ENCODE peak calls at places on chromosome 16, in seven cellular contexts. One of them, this sample, is unnamed.

GRCh38 chr16:4846503-4846900 is 586 bp downstream of the GLYR1 start:
- DNase-seq in tibial artery: peak; percentile 51
- DNase-seq in cardiac muscle cell: peak; percentile 68
- DNase-seq in fibroblast of lung: peak; percentile 66
- DNase-seq in heart left ventricle: peak; percentile 59
- DNase-seq in AG04450: no peak
- DNase-seq in tibial nerve: peak; percentile 18
- DNase-seq in this sample: peak; percentile 25

GRCh38 chr16:67349172-67349571 is 22.6 kb downstream of the LRRC36 start:
- DNase-seq in tibial artery: no peak
- DNase-seq in cardiac muscle cell: no peak
- DNase-seq in fibroblast of lung: peak; percentile 28
- DNase-seq in heart left ventricle: no peak
- DNase-seq in AG04450: no peak
- DNase-seq in tibial nerve: no peak
- DNase-seq in this sample: peak; percentile 29

GRCh38 chr16:15658149-15658548 is 8.1 kb downstream of the NDE1 start:
- DNase-seq in tibial artery: no peak
- DNase-seq in cardiac muscle cell: no peak
- DNase-seq in fibroblast of lung: no peak
- DNase-seq in heart left ventricle: no peak
- DNase-seq in AG04450: no peak
- DNase-seq in tibial nerve: no peak
- DNase-seq in this sample: no peak

GRCh38 chr16:4233431-4233830 is 8.4 kb downstream of the SRL start:
- DNase-seq in tibial artery: no peak
- DNase-seq in cardiac muscle cell: no peak
- DNase-seq in fibroblast of lung: no peak
- DNase-seq in heart left ventricle: no peak
- DNase-seq in AG04450: no peak
- DNase-seq in tibial nerve: no peak
- DNase-seq in this sample: no peak

GRCh38 chr16:73202176-73202729 is 154.3 kb upstream of the ZFHX3 start:
- DNase-seq in tibial artery: no peak
- DNase-seq in cardiac muscle cell: no peak
- DNase-seq in fibroblast of lung: peak; percentile 98
- DNase-seq in heart left ventricle: no peak
- DNase-seq in AG04450: peak; percentile 93
- DNase-seq in tibial nerve: no peak
- DNase-seq in this sample: no peak

GRCh38 chr16:68469728-68470460 is 21.6 kb upstream of the SMPD3 start:
- DNase-seq in tibial artery: no peak
- DNase-seq in cardiac muscle cell: no peak
- DNase-seq in fibroblast of lung: no peak
- DNase-seq in heart left ventricle: no peak
- DNase-seq in AG04450: no peak
- DNase-seq in tibial nerve: peak; percentile 9
- DNase-seq in this sample: no peak

GRCh38 chr16:21302454-21302853 is 24.4 kb upstream of the CRYM start:
- DNase-seq in tibial artery: no peak
- DNase-seq in cardiac muscle cell: no peak
- DNase-seq in fibroblast of lung: no peak
- DNase-seq in heart left ventricle: no peak
- DNase-seq in AG04450: no peak
- DNase-seq in tibial nerve: no peak
- DNase-seq in this sample: no peak

GRCh38 chr16:68800257-68800875 is 43.0 kb upstream of the TANGO6 start:
- DNase-seq in tibial artery: no peak
- DNase-seq in cardiac muscle cell: peak; percentile 84
- DNase-seq in fibroblast of lung: peak; percentile 91
- DNase-seq in heart left ventricle: peak; percentile 23
- DNase-seq in AG04450: peak; percentile 66
- DNase-seq in tibial nerve: peak; percentile 58
- DNase-seq in this sample: peak; percentile 80

GRCh38 chr16:70526403-70526802 is 2.8 kb downstream of the SF3B3 start:
- DNase-seq in tibial artery: no peak
- DNase-seq in cardiac muscle cell: no peak
- DNase-seq in fibroblast of lung: no peak
- DNase-seq in heart left ventricle: no peak
- DNase-seq in AG04450: no peak
- DNase-seq in tibial nerve: no peak
- DNase-seq in this sample: no peak

GRCh38 chr16:24737391-24737871 is 8.0 kb downstream of the TNRC6A start:
- DNase-seq in tibial artery: no peak
- DNase-seq in cardiac muscle cell: no peak
- DNase-seq in fibroblast of lung: peak; percentile 70
- DNase-seq in heart left ventricle: no peak
- DNase-seq in AG04450: no peak
- DNase-seq in tibial nerve: no peak
- DNase-seq in this sample: no peak

GRCh38 chr16:75341934-75342811 is 90.7 kb upstream of the BCAR1 start:
- DNase-seq in tibial artery: no peak
- DNase-seq in cardiac muscle cell: no peak
- DNase-seq in fibroblast of lung: peak; percentile 84
- DNase-seq in heart left ventricle: no peak
- DNase-seq in AG04450: no peak
- DNase-seq in tibial nerve: no peak
- DNase-seq in this sample: no peak

GRCh38 chr16:77353587-77354263 is 81.1 kb downstream of the ADAMTS18 start:
- DNase-seq in tibial artery: no peak
- DNase-seq in cardiac muscle cell: no peak
- DNase-seq in fibroblast of lung: no peak
- DNase-seq in heart left ventricle: no peak
- DNase-seq in AG04450: no peak
- DNase-seq in tibial nerve: no peak
- DNase-seq in this sample: no peak

GRCh38 chr16:20901441-20902112 is 1.0 kb downstream of the LYRM1 start:
- DNase-seq in tibial artery: peak; percentile 67
- DNase-seq in cardiac muscle cell: peak; percentile 42
- DNase-seq in fibroblast of lung: peak; percentile 60
- DNase-seq in heart left ventricle: peak; percentile 52
- DNase-seq in AG04450: no peak
- DNase-seq in tibial nerve: peak; percentile 44
- DNase-seq in this sample: peak; percentile 26

GRCh38 chr16:2776500-2777139 is 460 bp downstream of the ELOB start:
- DNase-seq in tibial artery: no peak
- DNase-seq in cardiac muscle cell: no peak
- DNase-seq in fibroblast of lung: no peak
- DNase-seq in heart left ventricle: peak; percentile 47
- DNase-seq in AG04450: no peak
- DNase-seq in tibial nerve: no peak
- DNase-seq in this sample: no peak

GRCh38 chr16:76670125-76670857 is 393.1 kb downstream of the CNTNAP4 start:
- DNase-seq in tibial artery: no peak
- DNase-seq in cardiac muscle cell: no peak
- DNase-seq in fibroblast of lung: no peak
- DNase-seq in heart left ventricle: no peak
- DNase-seq in AG04450: no peak
- DNase-seq in tibial nerve: no peak
- DNase-seq in this sample: no peak

GRCh38 chr16:58118801-58119508 is 10.2 kb downstream of the CFAP20 start:
- DNase-seq in tibial artery: no peak
- DNase-seq in cardiac muscle cell: peak; percentile 33
- DNase-seq in fibroblast of lung: no peak
- DNase-seq in heart left ventricle: no peak
- DNase-seq in AG04450: no peak
- DNase-seq in tibial nerve: no peak
- DNase-seq in this sample: no peak

GRCh38 chr16:51864575-51864974 is 682.4 kb downstream of the TOX3 start:
- DNase-seq in tibial artery: no peak
- DNase-seq in cardiac muscle cell: no peak
- DNase-seq in fibroblast of lung: no peak
- DNase-seq in heart left ventricle: no peak
- DNase-seq in AG04450: no peak
- DNase-seq in tibial nerve: no peak
- DNase-seq in this sample: no peak

GRCh38 chr16:11039726-11040125 is 95.4 kb downstream of the CLEC16A start:
- DNase-seq in tibial artery: no peak
- DNase-seq in cardiac muscle cell: no peak
- DNase-seq in fibroblast of lung: no peak
- DNase-seq in heart left ventricle: no peak
- DNase-seq in AG04450: no peak
- DNase-seq in tibial nerve: no peak
- DNase-seq in this sample: no peak

GRCh38 chr16:88649924-88650748 is 717 bp downstream of the CYBA start:
- DNase-seq in tibial artery: no peak
- DNase-seq in cardiac muscle cell: peak; percentile 40
- DNase-seq in fibroblast of lung: no peak
- DNase-seq in heart left ventricle: peak; percentile 58
- DNase-seq in AG04450: no peak
- DNase-seq in tibial nerve: no peak
- DNase-seq in this sample: no peak

GRCh38 chr16:50699345-50700159 is 6.1 kb downstream of the NOD2 start:
- DNase-seq in tibial artery: no peak
- DNase-seq in cardiac muscle cell: no peak
- DNase-seq in fibroblast of lung: no peak
- DNase-seq in heart left ventricle: no peak
- DNase-seq in AG04450: no peak
- DNase-seq in tibial nerve: no peak
- DNase-seq in this sample: no peak

GRCh38 chr16:20415541-20415940 is 6.2 kb downstream of the ACSM5 start:
- DNase-seq in tibial artery: no peak
- DNase-seq in cardiac muscle cell: no peak
- DNase-seq in fibroblast of lung: no peak
- DNase-seq in heart left ventricle: no peak
- DNase-seq in AG04450: no peak
- DNase-seq in tibial nerve: no peak
- DNase-seq in this sample: no peak

GRCh38 chr16:508884-509736 is 18.4 kb upstream of the CAPN15 start:
- DNase-seq in tibial artery: no peak
- DNase-seq in cardiac muscle cell: no peak
- DNase-seq in fibroblast of lung: no peak
- DNase-seq in heart left ventricle: no peak
- DNase-seq in AG04450: no peak
- DNase-seq in tibial nerve: no peak
- DNase-seq in this sample: no peak

GRCh38 chr16:82633964-82634600 is 7.3 kb downstream of the CDH13 start:
- DNase-seq in tibial artery: no peak
- DNase-seq in cardiac muscle cell: no peak
- DNase-seq in fibroblast of lung: peak; percentile 76
- DNase-seq in heart left ventricle: peak; percentile 33
- DNase-seq in AG04450: no peak
- DNase-seq in tibial nerve: no peak
- DNase-seq in this sample: no peak

GRCh38 chr16:49378238-49378637 is 4.6 kb downstream of the C16orf78 start:
- DNase-seq in tibial artery: no peak
- DNase-seq in cardiac muscle cell: no peak
- DNase-seq in fibroblast of lung: no peak
- DNase-seq in heart left ventricle: no peak
- DNase-seq in AG04450: no peak
- DNase-seq in tibial nerve: no peak
- DNase-seq in this sample: no peak

GRCh38 chr16:49377196-49377755 is 3.7 kb downstream of the C16orf78 start:
- DNase-seq in tibial artery: no peak
- DNase-seq in cardiac muscle cell: no peak
- DNase-seq in fibroblast of lung: no peak
- DNase-seq in heart left ventricle: no peak
- DNase-seq in AG04450: no peak
- DNase-seq in tibial nerve: no peak
- DNase-seq in this sample: no peak

GRCh38 chr16:49378816-49379215 is 5.2 kb downstream of the C16orf78 start:
- DNase-seq in tibial artery: no peak
- DNase-seq in cardiac muscle cell: no peak
- DNase-seq in fibroblast of lung: no peak
- DNase-seq in heart left ventricle: no peak
- DNase-seq in AG04450: no peak
- DNase-seq in tibial nerve: no peak
- DNase-seq in this sample: no peak

GRCh38 chr16:49382916-49383315 is 9.3 kb downstream of the C16orf78 start:
- DNase-seq in tibial artery: no peak
- DNase-seq in cardiac muscle cell: no peak
- DNase-seq in fibroblast of lung: no peak
- DNase-seq in heart left ventricle: no peak
- DNase-seq in AG04450: no peak
- DNase-seq in tibial nerve: no peak
- DNase-seq in this sample: peak; percentile 24
- TF ChIP-seq CTCF in tibial artery: no peak
- TF ChIP-seq CTCF in cardiac muscle cell: peak; percentile 13
- TF ChIP-seq CTCF in fibroblast of lung: no peak
- TF ChIP-seq CTCF in heart left ventricle: no peak
- TF ChIP-seq CTCF in AG04450: no peak
- TF ChIP-seq CTCF in tibial nerve: no peak
- TF ChIP-seq CTCF in this sample: peak; percentile 47

GRCh38 chr16:65523258-65523950 is 401.5 kb upstream of the CDH11 start:
- DNase-seq in tibial artery: no peak
- DNase-seq in cardiac muscle cell: no peak
- DNase-seq in fibroblast of lung: no peak
- DNase-seq in heart left ventricle: no peak
- DNase-seq in AG04450: no peak
- DNase-seq in tibial nerve: no peak
- DNase-seq in this sample: no peak
- H3K4me3 ChIP-seq in tibial artery: no peak overlapping the region
- H3K4me3 ChIP-seq in cardiac muscle cell: no peak overlapping the region
- H3K4me3 ChIP-seq in fibroblast of lung: no peak overlapping the region
- H3K4me3 ChIP-seq in heart left ventricle: no peak overlapping the region
- H3K4me3 ChIP-seq in AG04450: no peak overlapping the region
- H3K4me3 ChIP-seq in tibial nerve: no peak overlapping the region
- H3K4me3 ChIP-seq in this sample: no peak overlapping the region

GRCh38 chr16:56793504-56793903 is 63.6 kb downstream of the NUP93 start:
- DNase-seq in tibial artery: no peak
- DNase-seq in cardiac muscle cell: peak; percentile 20
- DNase-seq in fibroblast of lung: no peak
- DNase-seq in heart left ventricle: no peak
- DNase-seq in AG04450: no peak
- DNase-seq in tibial nerve: no peak
- DNase-seq in this sample: no peak
- TF ChIP-seq CTCF in tibial artery: no peak
- TF ChIP-seq CTCF in cardiac muscle cell: peak; percentile 57
- TF ChIP-seq CTCF in fibroblast of lung: peak; percentile 60
- TF ChIP-seq CTCF in heart left ventricle: no peak
- TF ChIP-seq CTCF in AG04450: peak; percentile 66
- TF ChIP-seq CTCF in tibial nerve: no peak
- TF ChIP-seq CTCF in this sample: peak; percentile 57

GRCh38 chr16:30928390-30928789 is 5.0 kb downstream of the FBXL19 start:
- DNase-seq in tibial artery: no peak
- DNase-seq in cardiac muscle cell: no peak
- DNase-seq in fibroblast of lung: no peak
- DNase-seq in heart left ventricle: no peak
- DNase-seq in AG04450: no peak
- DNase-seq in tibial nerve: no peak
- DNase-seq in this sample: no peak

GRCh38 chr16:30926333-30926811 is 3.0 kb downstream of the FBXL19 start:
- DNase-seq in tibial artery: no peak
- DNase-seq in cardiac muscle cell: no peak
- DNase-seq in fibroblast of lung: no peak
- DNase-seq in heart left ventricle: no peak
- DNase-seq in AG04450: no peak
- DNase-seq in tibial nerve: no peak
- DNase-seq in this sample: no peak

GRCh38 chr16:30927789-30928378 is 4.5 kb downstream of the FBXL19 start:
- DNase-seq in tibial artery: no peak
- DNase-seq in cardiac muscle cell: peak; percentile 84
- DNase-seq in fibroblast of lung: peak; percentile 39
- DNase-seq in heart left ventricle: peak; percentile 62
- DNase-seq in AG04450: no peak
- DNase-seq in tibial nerve: no peak
- DNase-seq in this sample: peak; percentile 87

GRCh38 chr16:30925646-30926332 is 2.4 kb downstream of the FBXL19 start:
- DNase-seq in tibial artery: no peak
- DNase-seq in cardiac muscle cell: no peak
- DNase-seq in fibroblast of lung: no peak
- DNase-seq in heart left ventricle: no peak
- DNase-seq in AG04450: no peak
- DNase-seq in tibial nerve: no peak
- DNase-seq in this sample: no peak

GRCh38 chr16:30926937-30927788 is 3.8 kb downstream of the FBXL19 start:
- DNase-seq in tibial artery: no peak
- DNase-seq in cardiac muscle cell: no peak
- DNase-seq in fibroblast of lung: no peak
- DNase-seq in heart left ventricle: no peak
- DNase-seq in AG04450: no peak
- DNase-seq in tibial nerve: no peak
- DNase-seq in this sample: no peak
- H3K4me3 ChIP-seq in tibial artery: no peak overlapping the region
- H3K4me3 ChIP-seq in cardiac muscle cell: no peak overlapping the region
- H3K4me3 ChIP-seq in fibroblast of lung: no peak overlapping the region
- H3K4me3 ChIP-seq in heart left ventricle: no peak overlapping the region
- H3K4me3 ChIP-seq in AG04450: no peak overlapping the region
- H3K4me3 ChIP-seq in tibial nerve: no peak overlapping the region
- H3K4me3 ChIP-seq in this sample: no peak overlapping the region

This sample was measured in A673.